ENCODE peak calls at places on chromosomes 16 and 17, in six cellular contexts. F is T-helper 2 cell treated with Interferon-gamma antibody and Interleukin-4, amounts not matched to agents 5 μg/mL and 100 μg/mL, for 36 hours; J is neural progenitor cell; O is HTR-8/SVneo; X is NT2/D1; U is NCI-H460. G is an unnamed sample.

GRCh38 chr17:5362162-5362811 is 57.2 kb downstream of the NUP88 start:
- DNase-seq in F (no peak), U (no peak), J (no peak), X (no peak), O (no peak), G (no peak)

GRCh38 chr17:30316736-30317135 is 17.1 kb downstream of the TMIGD1 start:
- DNase-seq in O (no peak), J (no peak), X (no peak), F (no peak), U (no peak), G (no peak)

GRCh38 chr16:49602201-49603041 is 228.8 kb downstream of the C16orf78 start:
- DNase-seq in U (no peak), O (no peak), J (no peak), F (no peak), X (no peak), G (no peak)

GRCh38 chr17:29140631-29141483 is 39.3 kb downstream of the MYO18A start:
- DNase-seq in O (no peak), J (peak; percentile 42), X (no peak), F (peak; percentile 32), U (no peak), G (no peak)

GRCh38 chr17:76726231-76726765 is at the start of gene JMJD6:
- DNase-seq in F (peak; percentile 95), X (peak; percentile 86), J (peak; percentile 98), O (peak; percentile 96), U (peak; percentile 93), G (peak; percentile 80)

GRCh38 chr16:69890114-69890890 is 60.8 kb upstream of the CLEC18A start:
- DNase-seq in X (peak; percentile 44), J (peak; percentile 64), F (no peak), U (peak; percentile 43), O (no peak), G (no peak)

GRCh38 chr17:75266315-75267145 is 4.5 kb downstream of the MIF4GD start:
- DNase-seq in J (no peak), F (no peak), X (no peak), U (no peak), O (no peak), G (no peak)

GRCh38 chr16:64416232-64417010 is 705.4 kb downstream of the CDH11 start:
- DNase-seq in U (no peak), X (no peak), O (no peak), J (no peak), F (no peak), G (no peak)

GRCh38 chr16:68275611-68276191 is 11.4 kb downstream of the SLC7A6 start:
- DNase-seq in O (no peak), X (no peak), U (no peak), F (peak; percentile 65), J (no peak), G (no peak)

GRCh38 chr16:55710466-55710865 is 54.7 kb downstream of the SLC6A2 start:
- DNase-seq in U (no peak), O (no peak), F (no peak), J (peak; percentile 64), X (no peak), G (no peak)

GRCh38 chr17:55648086-55648485 is 74.6 kb downstream of the TMEM100 start:
- DNase-seq in U (no peak), O (no peak), F (no peak), J (no peak), X (no peak), G (no peak)

G was measured in memory B cell.